ENCODE peak calls at places on chromosomes 5 and 9, in ten cellular contexts. G is AG04450; H is mammary epithelial cell; R is fibroblast of the aortic adventitia; I is kidney; V is Caco-2; U is tibial nerve; Q is HL-60; E is fibroblast of lung; F is CD8-positive, alpha-beta T cell. J is an unnamed sample.

GRCh38 chr9:2494571-2494970 is 127.0 kb upstream of the VLDLR start:
- DNase-seq in G (peak; percentile 78), H (peak; percentile 33), R (peak; percentile 86), I (no peak), V (no peak), U (no peak), Q (peak; percentile 12), E (peak; percentile 90), F (no peak), J (peak; percentile 52)

GRCh38 chr5:158468444-158468843 is 609.5 kb upstream of the CLINT1 start:
- DNase-seq in G (no peak), H (peak; percentile 44), R (no peak), I (no peak), V (no peak), U (no peak), Q (no peak), E (no peak), F (no peak), J (no peak)

GRCh38 chr5:164153469-164154172 is 648.2 kb downstream of the MAT2B start:
- DNase-seq in G (no peak), H (no peak), R (peak; percentile 90), I (no peak), V (no peak), U (no peak), Q (no peak), E (peak; percentile 11), F (no peak), J (no peak)

GRCh38 chr5:179820483-179821297 is at the start of gene SQSTM1:
- DNase-seq in G (peak; percentile 55), H (peak; percentile 78), R (peak; percentile 84), I (peak; percentile 96), V (peak; percentile 89), U (peak; percentile 67), Q (peak; percentile 66), E (peak; percentile 83), F (peak; percentile 93), J (peak; percentile 70)

GRCh38 chr9:99030610-99031009 is 74.3 kb upstream of the TGFBR1 start:
- DNase-seq in G (no peak), H (no peak), R (no peak), I (no peak), V (no peak), U (no peak), Q (no peak), E (no peak), F (no peak), J (no peak)

GRCh38 chr9:129613520-129614175 is 7.3 kb downstream of the C9orf50 start:
- DNase-seq in G (no peak), H (no peak), R (no peak), I (peak; percentile 95), V (no peak), U (no peak), Q (no peak), E (no peak), F (no peak), J (no peak)

GRCh38 chr5:91159647-91160046 is 223.5 kb downstream of the ARRDC3 start:
- DNase-seq in G (no peak), H (no peak), R (no peak), I (no peak), V (no peak), U (no peak), Q (no peak), E (no peak), F (no peak), J (no peak)

GRCh38 chr9:7177383-7177782 is 419.6 kb downstream of the KDM4C start:
- DNase-seq in G (no peak), H (peak; percentile 56), R (peak; percentile 12), I (no peak), V (no peak), U (no peak), Q (no peak), E (no peak), F (no peak), J (no peak)

GRCh38 chr5:75054110-75054930 is 2.0 kb upstream of the GCNT4 start:
- DNase-seq in G (no peak), H (no peak), R (no peak), I (peak; percentile 74), V (peak; percentile 46), U (peak; percentile 30), Q (no peak), E (peak; percentile 50), F (no peak), J (peak; percentile 38)

GRCh38 chr5:96997265-96997859 is 61.5 kb downstream of the LNPEP start:
- DNase-seq in G (no peak), H (peak; percentile 25), R (peak; percentile 74), I (no peak), V (peak; percentile 32), U (peak; percentile 16), Q (peak; percentile 8), E (peak; percentile 80), F (no peak), J (peak; percentile 68)

GRCh38 chr5:143101134-143101533 is 302.4 kb downstream of the NR3C1 start:
- DNase-seq in G (no peak), H (no peak), R (no peak), I (no peak), V (no peak), U (no peak), Q (no peak), E (no peak), F (no peak), J (no peak)

GRCh38 chr5:75681125-75681830 is 36.0 kb downstream of the POC5 start:
- DNase-seq in G (no peak), H (peak; percentile 40), R (peak; percentile 76), I (no peak), V (no peak), U (no peak), Q (no peak), E (peak; percentile 71), F (no peak), J (peak; percentile 58)

GRCh38 chr5:120471971-120472370 is 7.9 kb downstream of the PRR16 start:
- DNase-seq in G (no peak), H (no peak), R (no peak), I (no peak), V (no peak), U (no peak), Q (no peak), E (no peak), F (no peak), J (no peak)

GRCh38 chr5:99054972-99055371 is 126.2 kb upstream of the CHD1 start:
- DNase-seq in G (no peak), H (no peak), R (no peak), I (no peak), V (no peak), U (no peak), Q (no peak), E (no peak), F (no peak), J (no peak)

GRCh38 chr5:88886252-88886651 is 3.3 kb upstream of the MEF2C start:
- DNase-seq in G (no peak), H (no peak), R (peak; percentile 23), I (no peak), V (no peak), U (no peak), Q (no peak), E (no peak), F (no peak), J (no peak)
- H3K4me3 ChIP-seq in G (no peak overlapping the region), H (no peak overlapping the region), R (peak overlapping the region; percentile 31), I (peak overlapping the region; percentile 54), V (no peak overlapping the region), U (no peak overlapping the region), Q (no peak overlapping the region), E (peak overlapping the region; percentile 7), F (no peak overlapping the region), J (no peak overlapping the region)

GRCh38 chr9:35714123-35714522 is 17.9 kb downstream of the TLN1 start:
- DNase-seq in G (no peak), H (no peak), R (no peak), I (peak; percentile 33), V (no peak), U (no peak), Q (no peak), E (no peak), F (no peak), J (no peak)

GRCh38 chr9:35714579-35715252 is 17.3 kb downstream of the TLN1 start:
- DNase-seq in G (no peak), H (no peak), R (no peak), I (peak; percentile 50), V (no peak), U (no peak), Q (no peak), E (no peak), F (no peak), J (no peak)

GRCh38 chr9:35717132-35717870 is 14.7 kb downstream of the TLN1 start:
- DNase-seq in G (no peak), H (no peak), R (no peak), I (peak; percentile 52), V (no peak), U (no peak), Q (no peak), E (no peak), F (no peak), J (no peak)

GRCh38 chr9:35713578-35713977 is 18.4 kb downstream of the TLN1 start:
- DNase-seq in G (no peak), H (no peak), R (no peak), I (no peak), V (no peak), U (no peak), Q (no peak), E (no peak), F (no peak), J (no peak)

DNA sequence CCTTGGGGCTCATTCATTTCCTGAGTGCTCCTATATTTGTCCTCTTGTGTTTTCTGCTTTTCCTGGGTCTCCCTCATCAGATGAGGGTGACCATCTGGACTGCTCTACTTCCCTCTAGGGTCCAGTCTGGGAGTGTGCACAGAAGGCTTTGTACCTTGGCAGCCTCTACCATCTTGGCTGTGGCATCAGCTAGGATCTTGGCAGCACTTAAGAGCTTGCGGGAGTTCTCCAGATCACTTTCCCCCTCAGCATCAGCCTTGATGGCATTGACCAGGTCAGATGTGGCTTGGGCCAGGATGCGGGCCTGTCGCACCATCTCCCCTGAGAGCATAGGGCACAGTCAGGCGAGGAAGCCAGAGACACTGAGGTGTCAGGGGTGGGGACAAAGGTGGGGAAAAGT is 15.8 kb downstream of the TLN1 start:
- DNase-seq in G (no peak), H (no peak), R (no peak), I (peak; percentile 59), V (no peak), U (no peak), Q (no peak), E (no peak), F (no peak), J (no peak)
- TF ChIP-seq CTCF in G (peak; percentile 12), H (no peak), R (no peak), I (no peak), V (no peak), U (no peak), Q (no peak), E (peak; percentile 14), F (no peak), J (no peak)

DNA sequence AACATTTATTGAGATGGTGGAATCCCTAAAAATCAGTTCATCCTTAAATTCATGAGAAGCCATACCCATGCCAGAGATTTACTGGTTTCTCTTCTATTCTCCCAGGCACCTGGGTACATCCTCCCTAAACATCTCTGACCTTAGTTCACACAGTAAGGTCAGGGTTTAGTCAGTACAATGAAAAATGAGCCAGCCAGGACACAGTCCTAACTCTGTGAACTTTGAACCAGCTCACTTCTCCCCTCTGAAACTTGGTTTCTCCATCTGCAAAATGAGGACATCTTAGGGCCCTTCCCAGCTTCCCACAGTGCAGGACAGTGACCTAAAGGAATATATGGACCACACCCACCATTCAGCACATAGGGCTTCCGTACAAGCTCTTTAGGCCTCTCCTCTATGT is 1.9 kb downstream of the NOP16 start:
- DNase-seq in G (no peak), H (no peak), R (no peak), I (no peak), V (no peak), U (no peak), Q (no peak), E (no peak), F (no peak), J (no peak)
- H3K4me3 ChIP-seq in G (no peak overlapping the region), H (peak overlapping the region; percentile 79), R (peak overlapping the region; percentile 13), I (no peak overlapping the region), V (no peak overlapping the region), U (no peak overlapping the region), Q (no peak overlapping the region), E (no peak overlapping the region), F (no peak overlapping the region), J (peak overlapping the region; percentile 98)

GRCh38 chr9:93427655-93428379 is 23.7 kb upstream of the FAM120A start:
- DNase-seq in G (no peak), H (no peak), R (no peak), I (no peak), V (no peak), U (no peak), Q (no peak), E (no peak), F (no peak), J (no peak)
- TF ChIP-seq CTCF in G (peak; percentile 13), H (no peak), R (no peak), I (no peak), V (no peak), U (no peak), Q (no peak), E (no peak), F (no peak), J (peak; percentile 34)